ENCODE peak calls at places on chromosomes 16 and 17, in ten cellular contexts. One of them, this sample, is unnamed.
A peak's percentile ranks its signal among the peaks of the same experiment; 100 is the strongest.

GRCh38 chr17:4998666-4999428 is 1.1 kb downstream of the KIF1C start:
- DNase-seq in neural crest cell: no peak
- DNase-seq in nephron progenitor cell: no peak
- DNase-seq in activated CD8-positive, alpha-beta memory T cell treated with anti-CD3 and anti-CD28 coated beads for 1 hour: no peak
- DNase-seq in ovary: no peak
- DNase-seq in mesothelial cell of epicardium: no peak
- DNase-seq in EL: no peak
- DNase-seq in IMR-90: no peak
- DNase-seq in cardiac septum: no peak
- DNase-seq in stimulated activated CD8-positive, alpha-beta memory T cell treated with anti-CD3 and anti-CD28 coated beads, Interleukin-4, amount 100 ng/mL, for 1 hour: no peak
- DNase-seq in this sample: no peak

GRCh38 chr17:48894886-48895285 is 2.3 kb downstream of the ATP5MC1 start:
- DNase-seq in neural crest cell: no peak
- DNase-seq in nephron progenitor cell: no peak
- DNase-seq in activated CD8-positive, alpha-beta memory T cell treated with anti-CD3 and anti-CD28 coated beads for 1 hour: no peak
- DNase-seq in ovary: no peak
- DNase-seq in mesothelial cell of epicardium: no peak
- DNase-seq in EL: no peak
- DNase-seq in IMR-90: no peak
- DNase-seq in cardiac septum: no peak
- DNase-seq in stimulated activated CD8-positive, alpha-beta memory T cell treated with anti-CD3 and anti-CD28 coated beads, Interleukin-4, amount 100 ng/mL, for 1 hour: no peak
- DNase-seq in this sample: no peak

GRCh38 chr17:63496177-63496576 is 19.3 kb downstream of the ACE start:
- DNase-seq in neural crest cell: no peak
- DNase-seq in nephron progenitor cell: no peak
- DNase-seq in activated CD8-positive, alpha-beta memory T cell treated with anti-CD3 and anti-CD28 coated beads for 1 hour: no peak
- DNase-seq in ovary: no peak
- DNase-seq in mesothelial cell of epicardium: no peak
- DNase-seq in EL: no peak
- DNase-seq in IMR-90: no peak
- DNase-seq in cardiac septum: no peak
- DNase-seq in stimulated activated CD8-positive, alpha-beta memory T cell treated with anti-CD3 and anti-CD28 coated beads, Interleukin-4, amount 100 ng/mL, for 1 hour: no peak
- DNase-seq in this sample: no peak

GRCh38 chr16:73171380-73171779 is 123.5 kb upstream of the ZFHX3 start:
- DNase-seq in neural crest cell: no peak
- DNase-seq in nephron progenitor cell: no peak
- DNase-seq in activated CD8-positive, alpha-beta memory T cell treated with anti-CD3 and anti-CD28 coated beads for 1 hour: no peak
- DNase-seq in ovary: no peak
- DNase-seq in mesothelial cell of epicardium: no peak
- DNase-seq in EL: no peak
- DNase-seq in IMR-90: no peak
- DNase-seq in cardiac septum: no peak
- DNase-seq in stimulated activated CD8-positive, alpha-beta memory T cell treated with anti-CD3 and anti-CD28 coated beads, Interleukin-4, amount 100 ng/mL, for 1 hour: no peak
- DNase-seq in this sample: no peak

GRCh38 chr16:82735696-82736095 is 108.9 kb downstream of the CDH13 start:
- DNase-seq in neural crest cell: no peak
- DNase-seq in nephron progenitor cell: no peak
- DNase-seq in activated CD8-positive, alpha-beta memory T cell treated with anti-CD3 and anti-CD28 coated beads for 1 hour: no peak
- DNase-seq in ovary: no peak
- DNase-seq in mesothelial cell of epicardium: no peak
- DNase-seq in EL: no peak
- DNase-seq in IMR-90: no peak
- DNase-seq in cardiac septum: no peak
- DNase-seq in stimulated activated CD8-positive, alpha-beta memory T cell treated with anti-CD3 and anti-CD28 coated beads, Interleukin-4, amount 100 ng/mL, for 1 hour: no peak
- DNase-seq in this sample: no peak

GRCh38 chr16:10123141-10123540 is 59.1 kb downstream of the GRIN2A start:
- DNase-seq in neural crest cell: no peak
- DNase-seq in nephron progenitor cell: no peak
- DNase-seq in activated CD8-positive, alpha-beta memory T cell treated with anti-CD3 and anti-CD28 coated beads for 1 hour: no peak
- DNase-seq in ovary: no peak
- DNase-seq in mesothelial cell of epicardium: no peak
- DNase-seq in EL: peak; percentile 64
- DNase-seq in IMR-90: no peak
- DNase-seq in cardiac septum: no peak
- DNase-seq in stimulated activated CD8-positive, alpha-beta memory T cell treated with anti-CD3 and anti-CD28 coated beads, Interleukin-4, amount 100 ng/mL, for 1 hour: no peak
- DNase-seq in this sample: no peak

GRCh38 chr17:68033636-68034451 is 1.7 kb upstream of the KPNA2 start:
- DNase-seq in neural crest cell: peak; percentile 35
- DNase-seq in nephron progenitor cell: no peak
- DNase-seq in activated CD8-positive, alpha-beta memory T cell treated with anti-CD3 and anti-CD28 coated beads for 1 hour: no peak
- DNase-seq in ovary: no peak
- DNase-seq in mesothelial cell of epicardium: no peak
- DNase-seq in EL: peak; percentile 70
- DNase-seq in IMR-90: peak; percentile 65
- DNase-seq in cardiac septum: no peak
- DNase-seq in stimulated activated CD8-positive, alpha-beta memory T cell treated with anti-CD3 and anti-CD28 coated beads, Interleukin-4, amount 100 ng/mL, for 1 hour: no peak
- DNase-seq in this sample: peak; percentile 13

GRCh38 chr17:9969301-9969935 is 64.3 kb upstream of the RCVRN start:
- DNase-seq in neural crest cell: no peak
- DNase-seq in nephron progenitor cell: no peak
- DNase-seq in activated CD8-positive, alpha-beta memory T cell treated with anti-CD3 and anti-CD28 coated beads for 1 hour: no peak
- DNase-seq in ovary: no peak
- DNase-seq in mesothelial cell of epicardium: no peak
- DNase-seq in EL: no peak
- DNase-seq in IMR-90: no peak
- DNase-seq in cardiac septum: no peak
- DNase-seq in stimulated activated CD8-positive, alpha-beta memory T cell treated with anti-CD3 and anti-CD28 coated beads, Interleukin-4, amount 100 ng/mL, for 1 hour: no peak
- DNase-seq in this sample: no peak

GRCh38 chr16:1327619-1327947 is 5.9 kb upstream of the BAIAP3 start:
- DNase-seq in neural crest cell: no peak
- DNase-seq in nephron progenitor cell: no peak
- DNase-seq in activated CD8-positive, alpha-beta memory T cell treated with anti-CD3 and anti-CD28 coated beads for 1 hour: no peak
- DNase-seq in ovary: no peak
- DNase-seq in mesothelial cell of epicardium: no peak
- DNase-seq in EL: no peak
- DNase-seq in IMR-90: no peak
- DNase-seq in cardiac septum: no peak
- DNase-seq in stimulated activated CD8-positive, alpha-beta memory T cell treated with anti-CD3 and anti-CD28 coated beads, Interleukin-4, amount 100 ng/mL, for 1 hour: no peak
- DNase-seq in this sample: no peak

GRCh38 chr17:49224198-49224996 is 6.2 kb downstream of the PHOSPHO1 start:
- DNase-seq in neural crest cell: no peak
- DNase-seq in nephron progenitor cell: peak; percentile 58
- DNase-seq in activated CD8-positive, alpha-beta memory T cell treated with anti-CD3 and anti-CD28 coated beads for 1 hour: no peak
- DNase-seq in ovary: no peak
- DNase-seq in mesothelial cell of epicardium: no peak
- DNase-seq in EL: no peak
- DNase-seq in IMR-90: no peak
- DNase-seq in cardiac septum: no peak
- DNase-seq in stimulated activated CD8-positive, alpha-beta memory T cell treated with anti-CD3 and anti-CD28 coated beads, Interleukin-4, amount 100 ng/mL, for 1 hour: no peak
- DNase-seq in this sample: no peak

This sample was measured in bronchial epithelial cell.